ENCODE peak calls at places on chromosomes 6 and 20, in four cellular contexts. L, V, M and Z are unnamed samples.

GRCh38 chr6:112307707-112308106 is 39.4 kb upstream of the RFPL4B start:
- DNase-seq in M (peak; percentile 56), V (no peak), L (no peak), Z (peak; percentile 53)

GRCh38 chr6:13006578-13007300 is 290.2 kb downstream of the PHACTR1 start:
- DNase-seq in M (no peak), L (peak; percentile 68), V (peak; percentile 9), Z (no peak)

GRCh38 chr20:47740225-47741184 is 44.8 kb downstream of the SULF2 start:
- DNase-seq in V (no peak), M (no peak), L (peak; percentile 15), Z (no peak)

GRCh38 chr6:40912158-40912946 is 126.7 kb downstream of the UNC5CL start:
- DNase-seq in V (peak; percentile 34), M (peak; percentile 19), L (peak; percentile 71), Z (no peak)

GRCh38 chr20:15837563-15837962 is 735.7 kb downstream of the KIF16B start:
- DNase-seq in V (no peak), L (no peak), M (no peak), Z (no peak)

GRCh38 chr6:2503816-2504494 is 246.8 kb downstream of the MYLK4 start:
- DNase-seq in L (no peak), V (no peak), M (no peak), Z (peak; percentile 53)

GRCh38 chr6:134741193-134741521 is 208.7 kb downstream of the ALDH8A1 start:
- DNase-seq in V (no peak), M (no peak), L (no peak), Z (no peak)

GRCh38 chr20:38952153-38952552 is 10.0 kb upstream of the DHX35 start:
- DNase-seq in L (no peak), V (no peak), M (no peak), Z (no peak)

GRCh38 chr6:111736005-111736607 is 130.4 kb upstream of the TRAF3IP2 start:
- DNase-seq in M (no peak), L (no peak), V (no peak), Z (peak; percentile 50)

GRCh38 chr6:134708079-134708478 is 241.8 kb downstream of the ALDH8A1 start:
- DNase-seq in V (no peak), M (no peak), L (no peak), Z (no peak)

GRCh38 chr20:10432079-10432478 is 1.9 kb downstream of the MKKS start:
- DNase-seq in L (no peak), M (no peak), V (no peak), Z (no peak)

GRCh38 chr20:35263609-35264223 is 14.2 kb downstream of the MMP24OS start:
- DNase-seq in V (no peak), M (no peak), L (no peak), Z (no peak)

GRCh38 chr6:138572200-138572875 is 73.0 kb upstream of the NHSL1 start:
- DNase-seq in M (no peak), L (no peak), V (peak; percentile 88), Z (peak; percentile 91)

GRCh38 chr6:97097068-97098047 is 172.8 kb downstream of the KLHL32 start:
- DNase-seq in V (peak; percentile 2), L (no peak), M (no peak), Z (no peak)

GRCh38 chr6:115540077-115540869 is 520.4 kb downstream of the FRK start:
- DNase-seq in V (no peak), M (no peak), L (no peak), Z (no peak)

GRCh38 chr6:136826216-136826615 is 3.8 kb downstream of the PEX7 start:
- DNase-seq in V (no peak), M (no peak), L (no peak), Z (no peak)

GRCh38 chr6:147715035-147715434 is 206.5 kb downstream of the SAMD5 start:
- DNase-seq in V (no peak), M (no peak), L (no peak), Z (no peak)

GRCh38 chr6:146389740-146390139 is 153.9 kb upstream of the RAB32 start:
- DNase-seq in M (no peak), V (no peak), L (no peak), Z (no peak)

GRCh38 chr20:34990661-34991214 is 35.1 kb downstream of the MYH7B start:
- DNase-seq in V (no peak), M (no peak), L (no peak), Z (no peak)

GRCh38 chr20:16701296-16701695 is 28.5 kb upstream of the SNRPB2 start:
- DNase-seq in M (no peak), L (peak; percentile 2), V (peak; percentile 14), Z (no peak)

GRCh38 chr6:16654703-16655102 is 106.6 kb downstream of the ATXN1 start:
- DNase-seq in L (no peak), V (no peak), M (no peak), Z (no peak)

GRCh38 chr6:72740135-72740534 is 118.3 kb downstream of the KCNQ5 start:
- DNase-seq in M (peak; percentile 90), V (no peak), L (no peak), Z (no peak)

GRCh38 chr6:113645986-113646385 is 211.2 kb upstream of the MARCKS start:
- DNase-seq in V (no peak), L (no peak), M (no peak), Z (no peak)

GRCh38 chr6:110250838-110251237 is 70.6 kb downstream of the CDC40 start:
- DNase-seq in M (no peak), V (no peak), L (peak; percentile 9), Z (no peak)

GRCh38 chr6:121597654-121598053 is 162.2 kb downstream of the GJA1 start:
- DNase-seq in M (no peak), L (no peak), V (no peak), Z (peak; percentile 90)

GRCh38 chr20:51532577-51533191 is 9.8 kb downstream of the NFATC2 start:
- DNase-seq in V (no peak), M (no peak), L (no peak), Z (peak; percentile 45)

GRCh38 chr20:36573798-36574277 is 441 bp downstream of the TGIF2 start:
- DNase-seq in M (no peak), V (peak; percentile 29), L (peak; percentile 50), Z (no peak)

GRCh38 chr6:115898246-115898645 is 162.4 kb downstream of the FRK start:
- DNase-seq in L (no peak), V (no peak), M (no peak), Z (no peak)

GRCh38 chr6:35087361-35088280 is 53.5 kb downstream of the TCP11 start:
- DNase-seq in M (no peak), V (no peak), L (no peak), Z (no peak)

GRCh38 chr6:35090734-35091133 is 50.4 kb downstream of the TCP11 start:
- DNase-seq in L (no peak), V (no peak), M (no peak), Z (no peak)

GRCh38 chr6:35089935-35090505 is 51.1 kb downstream of the TCP11 start:
- DNase-seq in V (no peak), M (no peak), L (no peak), Z (peak; percentile 83)

GRCh38 chr6:35088281-35089215 is 52.6 kb downstream of the TCP11 start:
- DNase-seq in M (no peak), L (no peak), V (no peak), Z (no peak)

DNA sequence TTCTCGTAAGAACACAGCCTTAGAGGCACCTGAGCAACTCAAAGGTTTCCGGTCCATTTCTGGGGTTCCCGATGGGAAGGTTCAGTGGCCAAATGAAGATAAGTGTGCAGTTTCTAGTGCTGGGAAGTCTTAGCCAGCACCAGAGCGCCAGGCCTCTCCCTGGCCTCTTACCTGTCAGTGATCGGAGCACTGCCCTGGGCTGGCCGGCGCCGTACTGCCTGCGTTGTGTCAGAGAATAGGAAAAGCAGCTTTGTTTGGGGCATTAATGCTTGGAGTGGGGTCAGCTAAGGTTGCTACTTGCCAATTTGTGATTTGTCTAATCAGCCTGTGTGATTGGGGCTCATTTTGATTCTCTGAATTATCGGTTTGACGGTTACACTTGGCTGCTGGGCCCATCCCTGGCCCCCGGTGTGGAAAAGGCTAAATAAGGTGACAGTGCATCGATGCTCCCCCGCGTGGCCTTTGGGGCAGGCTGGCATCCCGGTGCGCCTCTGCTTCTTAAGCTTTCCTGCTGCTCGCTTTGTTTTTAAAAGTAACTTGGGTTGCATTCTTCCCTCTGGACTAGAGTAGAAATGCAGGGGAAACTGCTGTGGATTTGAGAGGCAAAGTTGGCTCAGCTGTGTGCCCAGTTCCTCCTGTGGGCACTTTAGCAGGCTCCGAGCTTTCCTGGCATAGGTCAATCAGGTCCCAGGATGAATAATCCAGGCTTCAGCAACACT is 51.8 kb downstream of the TCP11 start:
- DNase-seq in V (no peak), L (no peak), M (no peak), Z (no peak)
- TF ChIP-seq FOS in V (no peak), L (no peak), M (no peak), Z (no peak)

DNA sequence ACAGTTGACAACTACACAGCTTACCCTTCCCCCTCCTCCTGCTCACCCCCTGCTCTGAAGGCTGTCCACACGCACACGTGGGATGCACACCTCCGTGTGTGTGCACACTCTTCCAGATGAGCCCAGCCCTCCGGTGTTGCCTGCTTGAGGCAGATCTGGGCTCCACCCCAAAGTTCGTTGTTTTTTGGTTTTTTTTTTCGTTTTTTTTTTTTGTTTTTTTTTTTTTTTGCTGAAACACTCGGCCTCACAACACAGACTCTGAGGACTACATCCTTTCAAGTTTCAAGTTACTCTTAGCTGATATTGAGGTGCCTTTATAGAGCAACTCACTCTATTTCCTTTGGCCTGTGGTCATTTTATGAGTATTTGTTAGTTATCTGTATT is 88.2 kb downstream of the RREB1 start:
- DNase-seq in L (peak; percentile 77), V (no peak), M (no peak), Z (no peak)
- TF ChIP-seq FOS in L (no peak), V (no peak), M (no peak), Z (no peak)

GRCh38 chr20:32387262-32387661 is 29.1 kb downstream of the ASXL1 start:
- DNase-seq in L (no peak), V (no peak), M (no peak), Z (peak; percentile 40)
- TF ChIP-seq FOS in L (no peak), V (no peak), M (no peak), Z (no peak)

GRCh38 chr6:89297695-89298351 is 17.3 kb downstream of the GABRR2 start:
- DNase-seq in L (peak; percentile 62), M (peak; percentile 80), V (peak; percentile 97), Z (peak; percentile 99)
- TF ChIP-seq FOS in L (no peak), M (no peak), V (peak; percentile 96), Z (peak; percentile 92)

GRCh38 chr6:100488231-100488630 is 23.5 kb upstream of the SIM1 start:
- DNase-seq in V (no peak), M (no peak), L (no peak), Z (no peak)
- TF ChIP-seq FOS in V (no peak), M (no peak), L (no peak), Z (no peak)

GRCh38 chr6:18266524-18266908 is 2.2 kb upstream of the DEK start:
- DNase-seq in V (no peak), L (no peak), M (no peak), Z (no peak)

GRCh38 chr6:18269717-18270116 is 5.4 kb upstream of the DEK start:
- DNase-seq in L (no peak), V (no peak), M (no peak), Z (no peak)

GRCh38 chr6:18270216-18270615 is 5.9 kb upstream of the DEK start:
- DNase-seq in L (no peak), M (no peak), V (no peak), Z (no peak)

GRCh38 chr6:18265787-18266523 is 1.6 kb upstream of the DEK start:
- DNase-seq in V (no peak), L (peak; percentile 28), M (no peak), Z (no peak)

DNA sequence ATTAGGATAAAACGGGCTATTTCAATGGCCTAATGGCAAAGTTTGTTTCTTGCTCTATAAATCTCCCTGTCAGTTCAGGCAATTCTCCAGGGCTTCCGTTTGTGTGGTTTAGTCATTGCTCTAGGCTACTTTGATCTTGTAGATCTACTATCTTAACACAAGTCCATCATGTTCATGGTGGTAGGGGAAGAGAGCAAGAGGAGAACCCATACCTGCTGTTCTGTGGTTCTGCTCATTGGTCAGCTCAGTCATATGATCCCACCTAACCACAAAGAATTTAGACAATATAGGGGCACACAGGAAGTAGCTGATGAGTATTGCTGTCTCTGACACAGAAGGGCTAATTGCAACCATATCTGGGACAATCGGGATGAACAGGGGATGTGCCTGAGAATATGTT is 4.9 kb upstream of the DEK start:
- DNase-seq in M (no peak), V (no peak), L (peak; percentile 67), Z (peak; percentile 32)
- TF ChIP-seq FOS in M (no peak), V (no peak), L (no peak), Z (no peak)